ENCODE peak calls at places on chromosomes 6 and 20, in five cellular contexts. P is omental fat pad, N is nephron progenitor cell, I is pancreas, W is GM12865. T is an unnamed sample.

GRCh38 chr6:43695078-43695966 is 7.7 kb upstream of the MRPS18A start:
- DNase-seq in P (no peak), I (no peak), W (no peak), N (no peak), T (no peak)

GRCh38 chr20:18849131-18849530 is 35.5 kb downstream of the SCP2D1 start:
- DNase-seq in I (no peak), N (no peak), P (no peak), W (no peak), T (no peak)

GRCh38 chr6:97668716-97669115 is 385.7 kb upstream of the MMS22L start:
- DNase-seq in W (peak; percentile 62), I (no peak), N (peak; percentile 23), P (no peak), T (no peak)

GRCh38 chr6:105442369-105442768 is 39.5 kb upstream of the PREP start:
- DNase-seq in I (no peak), N (no peak), P (no peak), W (no peak), T (no peak)

GRCh38 chr20:63102720-63103375 is 96.1 kb upstream of the BHLHE23 start:
- DNase-seq in W (peak; percentile 74), N (peak; percentile 20), P (no peak), I (no peak), T (peak; percentile 56)

GRCh38 chr6:170025341-170026271 is 265.3 kb downstream of the DLL1 start:
- DNase-seq in P (no peak), I (no peak), N (no peak), W (no peak), T (no peak)

GRCh38 chr6:163193326-163193725 is 221.2 kb upstream of the QKI start:
- DNase-seq in N (no peak), I (no peak), P (no peak), W (no peak), T (no peak)

GRCh38 chr6:17707371-17707651 is 586 bp upstream of the NUP153 start:
- DNase-seq in I (no peak), W (no peak), P (no peak), N (no peak), T (no peak)

GRCh38 chr6:157838718-157839430 is 15.8 kb downstream of the SNX9 start:
- DNase-seq in N (no peak), P (no peak), W (no peak), I (no peak), T (no peak)

GRCh38 chr6:159646731-159647130 is 46.3 kb downstream of the SOD2 start:
- DNase-seq in P (no peak), W (peak; percentile 66), N (no peak), I (no peak), T (no peak)

GRCh38 chr6:55277628-55278003 is 49.7 kb upstream of the GFRAL start:
- DNase-seq in P (no peak), N (no peak), W (no peak), I (no peak), T (no peak)

GRCh38 chr6:168278904-168279303 is 40.7 kb downstream of the DACT2 start:
- DNase-seq in P (no peak), W (no peak), N (no peak), I (no peak), T (no peak)

GRCh38 chr6:146154197-146154596 is 125.3 kb downstream of the GRM1 start:
- DNase-seq in N (no peak), P (no peak), W (peak; percentile 15), I (no peak), T (no peak)

GRCh38 chr20:37651932-37652331 is 41.9 kb upstream of the CTNNBL1 start:
- DNase-seq in P (no peak), W (peak; percentile 55), N (peak; percentile 21), I (peak; percentile 30), T (no peak)
- TF ChIP-seq CTCF in P (no peak), W (peak; percentile 49), N (peak; percentile 28), I (peak; percentile 30), T (peak; percentile 17)

DNA sequence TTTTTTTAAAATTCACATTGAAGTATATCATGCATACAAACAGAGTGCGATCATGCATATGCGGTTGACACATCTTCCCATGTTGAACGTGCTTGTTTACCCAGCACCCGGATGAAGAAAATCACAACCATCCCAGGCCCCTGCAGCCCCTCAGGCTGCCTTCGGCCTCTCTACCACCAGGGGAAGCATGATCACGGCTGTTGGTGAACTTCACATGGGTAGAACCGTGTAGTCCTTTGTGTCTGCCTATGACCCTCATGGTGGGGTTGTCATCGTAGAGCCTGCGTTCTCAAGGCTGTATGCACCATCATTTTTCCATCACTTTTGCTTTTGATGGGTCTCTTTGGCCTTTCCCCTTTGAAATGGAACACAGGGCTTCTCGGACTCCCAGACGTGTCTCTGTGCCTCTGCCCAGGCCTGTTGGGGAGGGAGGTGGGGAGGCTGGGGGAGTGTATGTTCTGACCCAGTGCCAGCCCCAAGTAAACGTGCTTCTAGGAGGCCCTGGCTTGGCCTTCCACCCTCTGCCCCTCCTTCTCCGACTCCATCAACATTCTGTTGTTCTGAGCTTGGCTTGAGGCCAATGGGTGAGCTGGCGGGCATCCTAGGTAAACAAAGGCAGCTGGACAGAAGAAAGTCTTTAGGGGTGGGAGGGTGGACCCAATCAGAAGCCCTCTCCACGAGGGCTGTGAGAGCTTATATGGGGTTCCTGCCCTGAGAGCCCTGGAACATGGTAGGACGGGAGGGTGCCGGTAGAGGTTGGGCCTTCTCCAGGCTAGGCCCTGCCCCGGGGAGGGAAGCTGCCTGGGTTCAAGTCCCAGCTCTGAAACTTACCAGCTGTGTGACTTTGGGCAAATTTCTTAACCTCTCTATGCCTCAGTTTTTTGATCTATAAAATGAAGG is 39.7 kb downstream of the TGM2 start:
- DNase-seq in W (no peak), N (no peak), I (peak; percentile 85), P (peak; percentile 20), T (no peak)
- TF ChIP-seq CTCF in W (no peak), N (no peak), I (no peak), P (no peak), T (no peak)

GRCh38 chr20:46099491-46100287 is 9.9 kb upstream of the NCOA5 start:
- DNase-seq in I (no peak), P (no peak), W (peak; percentile 68), N (peak; percentile 32), T (peak; percentile 60)
- TF ChIP-seq CTCF in I (no peak), P (no peak), W (peak; percentile 53), N (no peak), T (no peak)

GRCh38 chr6:47073125-47074110 is 31.3 kb upstream of the ADGRF1 start:
- DNase-seq in W (no peak), N (no peak), P (no peak), I (no peak), T (no peak)
- TF ChIP-seq CTCF in W (peak; percentile 9), N (no peak), P (no peak), I (no peak), T (no peak)

DNA sequence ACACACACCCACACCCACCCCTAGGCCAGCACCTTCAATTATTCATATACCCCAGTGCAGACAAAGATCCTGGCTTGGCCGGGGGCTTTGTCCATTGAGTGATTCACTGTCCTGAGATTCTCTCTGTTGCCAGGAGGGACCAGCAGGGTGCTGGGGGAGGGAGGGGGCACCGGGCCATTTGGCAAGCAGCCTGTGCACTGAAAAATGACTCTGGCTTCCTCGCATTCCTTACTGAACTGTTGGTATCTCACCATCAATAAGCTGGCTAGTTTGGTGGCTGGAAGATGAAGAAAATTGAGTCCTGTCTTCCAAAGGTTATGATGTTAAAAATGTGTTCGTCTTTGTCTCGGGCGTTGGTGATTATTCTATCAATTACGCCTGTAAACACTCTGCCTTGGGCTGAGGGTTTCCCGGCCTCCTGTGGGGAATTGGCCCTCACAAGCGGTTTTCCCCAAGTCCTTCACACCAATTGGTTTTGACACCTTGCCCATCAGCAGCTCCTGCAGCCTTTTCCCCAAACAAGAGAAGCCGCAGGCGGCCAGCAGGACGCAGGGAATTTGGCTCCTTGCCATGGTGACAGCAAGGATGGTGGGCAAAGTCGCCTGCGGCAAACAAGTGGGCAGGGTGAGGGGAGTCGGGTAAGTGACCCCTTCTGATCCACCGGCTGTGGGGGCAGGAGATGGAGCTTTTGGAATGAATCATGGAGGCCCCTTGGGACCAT is 4.9 kb downstream of the VSTM2L start:
- DNase-seq in N (peak; percentile 40), W (no peak), P (no peak), I (no peak), T (no peak)
- TF ChIP-seq CTCF in N (no peak), W (no peak), P (no peak), I (no peak), T (no peak)

GRCh38 chr6:111566873-111567517 is 38.7 kb downstream of the TRAF3IP2 start:
- DNase-seq in N (peak; percentile 17), I (no peak), W (no peak), P (no peak), T (no peak)

GRCh38 chr6:111564482-111564945 is 41.2 kb downstream of the TRAF3IP2 start:
- DNase-seq in N (no peak), W (peak; percentile 26), I (no peak), P (no peak), T (peak; percentile 86)

GRCh38 chr6:111566222-111566717 is 39.4 kb downstream of the TRAF3IP2 start:
- DNase-seq in I (no peak), W (no peak), P (no peak), N (no peak), T (no peak)

GRCh38 chr6:111563581-111563980 is 42.1 kb downstream of the TRAF3IP2 start:
- DNase-seq in N (no peak), W (no peak), P (no peak), I (no peak), T (no peak)

DNA sequence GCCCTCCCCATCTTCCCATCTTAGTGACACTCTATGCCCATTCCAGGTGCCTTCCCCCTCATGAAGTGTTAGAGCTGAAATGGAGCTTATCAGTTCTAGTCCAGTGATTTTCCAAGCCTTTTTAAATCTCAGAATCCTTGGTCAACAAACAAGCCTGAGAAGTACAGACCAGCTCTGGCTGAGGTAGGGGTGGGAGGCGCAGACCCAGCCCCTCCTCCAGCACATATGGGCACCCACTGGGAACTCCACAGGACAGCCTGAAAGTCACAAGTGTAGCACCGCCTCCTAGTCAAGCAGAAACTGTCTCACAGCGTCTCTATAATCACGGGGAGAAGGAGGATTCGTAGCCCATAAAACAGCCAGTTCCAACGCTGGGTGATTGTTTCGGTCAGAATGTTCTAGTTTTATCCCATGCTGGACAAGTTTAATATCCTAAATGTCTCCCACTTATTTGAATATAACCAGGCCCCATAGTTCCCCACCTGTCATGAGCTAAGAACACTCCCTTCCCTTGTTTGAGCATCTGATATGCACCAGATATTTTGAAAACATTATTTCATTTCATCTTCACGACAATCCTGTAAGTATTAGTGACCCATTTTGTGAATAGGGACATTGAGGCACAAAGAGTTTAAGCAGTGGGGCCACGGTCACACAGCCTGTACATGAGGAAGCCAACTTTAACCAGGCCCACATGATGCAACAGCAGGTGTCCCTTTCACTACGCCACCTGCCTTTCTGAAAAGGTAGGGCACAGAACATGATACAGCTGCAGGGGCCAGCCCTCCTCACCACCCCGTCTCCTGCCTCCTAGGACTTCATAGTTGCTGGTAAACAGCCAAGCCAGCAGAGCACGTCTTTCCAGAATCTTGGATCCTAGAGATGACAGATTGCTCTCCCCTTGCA is 40.1 kb downstream of the TRAF3IP2 start:
- DNase-seq in P (no peak), I (peak; percentile 43), N (no peak), W (peak; percentile 65), T (no peak)
- TF ChIP-seq CTCF in P (no peak), I (peak; percentile 13), N (no peak), W (peak; percentile 41), T (no peak)

DNA sequence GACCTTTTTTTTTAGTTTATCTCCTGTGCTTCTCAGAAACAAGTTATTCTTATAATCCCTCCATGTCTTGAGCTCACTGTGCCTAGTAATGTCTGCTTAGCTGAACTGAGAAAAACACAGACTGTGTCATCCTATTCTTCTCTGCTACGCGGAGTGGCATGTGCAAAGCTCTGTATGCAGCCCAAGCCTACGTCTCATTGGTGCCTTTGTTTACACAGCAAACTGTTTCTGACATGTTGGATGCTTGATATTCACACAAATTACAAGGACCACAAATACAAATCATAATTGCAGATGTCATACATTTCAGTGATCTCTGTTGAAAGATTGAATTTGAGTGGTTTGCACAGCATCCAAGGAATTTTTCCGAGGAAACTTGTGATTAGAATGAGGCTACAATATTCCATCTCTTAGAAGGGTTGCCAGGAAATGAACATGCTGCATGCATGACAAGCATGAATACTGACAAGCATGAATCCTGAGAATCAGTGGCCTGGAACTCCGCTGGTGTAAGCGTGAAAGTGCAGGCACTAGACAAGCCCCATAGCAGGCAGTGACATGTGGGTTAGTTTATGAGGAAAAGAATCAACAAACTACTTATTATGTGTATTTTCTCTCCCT is 128.4 kb upstream of the SGK1 start:
- DNase-seq in W (no peak), I (no peak), P (no peak), N (no peak), T (no peak)
- TF ChIP-seq CTCF in W (no peak), I (no peak), P (no peak), N (no peak), T (no peak)